ENCODE peak calls at places on chromosomes 2 and 18, in ten cellular contexts. C is KBM-7, Z is NCI-H446 treated with DMSO at 0.1 percent for 48 hours, A is caudate nucleus, W is GM12865, X is breast epithelium, V is HFF-Myc, H is HFFc6, O is sciatic nerve, P is kidney glomerular epithelial cell. B is an unnamed sample.
A peak's percentile ranks its signal among the peaks of the same experiment; 100 is the strongest.

GRCh38 chr2:18365346-18365745 is 195.1 kb downstream of the RDH14 start:
- DNase-seq in C (no peak), Z (no peak), A (no peak), W (no peak), X (no peak), V (no peak), H (no peak), O (no peak), P (no peak), B (no peak)

GRCh38 chr2:217650716-217651360 is 352.0 kb downstream of the TNS1 start:
- DNase-seq in C (peak; percentile 61), Z (no peak), A (no peak), W (peak; percentile 58), X (no peak), V (peak; percentile 41), H (peak; percentile 64), O (no peak), P (peak; percentile 97), B (no peak)

GRCh38 chr2:12106440-12107080 is 360.1 kb downstream of the LPIN1 start:
- DNase-seq in C (peak; percentile 5), Z (no peak), A (no peak), W (peak; percentile 43), X (no peak), V (peak; percentile 94), H (peak; percentile 97), O (peak; percentile 61), P (peak; percentile 60), B (no peak)

GRCh38 chr2:219641390-219642063 is 14.1 kb downstream of the SLC4A3 start:
- DNase-seq in C (no peak), Z (no peak), A (no peak), W (no peak), X (no peak), V (no peak), H (no peak), O (no peak), P (no peak), B (peak; percentile 72)

GRCh38 chr2:46899053-46899452 is 16.6 kb downstream of the MCFD2 start:
- DNase-seq in C (no peak), Z (no peak), A (no peak), W (no peak), X (no peak), V (no peak), H (no peak), O (no peak), P (no peak), B (no peak)

GRCh38 chr2:45944075-45944474 is 292.6 kb downstream of the PRKCE start:
- DNase-seq in C (no peak), Z (no peak), A (no peak), W (no peak), X (no peak), V (peak; percentile 35), H (peak; percentile 80), O (no peak), P (no peak), B (no peak)

GRCh38 chr18:13710460-13710859 is 15.9 kb downstream of the FAM210A start:
- DNase-seq in C (no peak), Z (no peak), A (no peak), W (no peak), X (no peak), V (no peak), H (peak; percentile 60), O (no peak), P (no peak), B (no peak)

GRCh38 chr2:62306751-62307468 is 111.0 kb downstream of the B3GNT2 start:
- DNase-seq in C (no peak), Z (no peak), A (no peak), W (peak; percentile 94), X (peak; percentile 71), V (no peak), H (no peak), O (no peak), P (no peak), B (no peak)

GRCh38 chr2:55771612-55772011 is 78.0 kb upstream of the PNPT1 start:
- DNase-seq in C (peak; percentile 17), Z (peak; percentile 32), A (no peak), W (no peak), X (no peak), V (no peak), H (peak; percentile 33), O (no peak), P (peak; percentile 59), B (no peak)

GRCh38 chr18:63098014-63098981 is 221.3 kb downstream of the BCL2 start:
- DNase-seq in C (peak; percentile 92), Z (no peak), A (no peak), W (peak; percentile 90), X (no peak), V (no peak), H (no peak), O (no peak), P (no peak), B (no peak)

GRCh38 chr2:231059756-231060155 is 3.1 kb downstream of the PSMD1 start:
- DNase-seq in C (no peak), Z (no peak), A (no peak), W (no peak), X (no peak), V (no peak), H (no peak), O (no peak), P (no peak), B (no peak)

GRCh38 chr2:3186766-3187165 is 190.9 kb downstream of the EIPR1 start:
- DNase-seq in C (no peak), Z (no peak), A (no peak), W (no peak), X (no peak), V (no peak), H (no peak), O (no peak), P (no peak), B (no peak)

GRCh38 chr2:239929504-239929903 is 95.6 kb downstream of the NDUFA10 start:
- DNase-seq in C (no peak), Z (no peak), A (no peak), W (no peak), X (peak; percentile 31), V (no peak), H (no peak), O (no peak), P (no peak), B (peak; percentile 64)

GRCh38 chr2:129872438-129872837 is 107.0 kb upstream of the RAB6C start:
- DNase-seq in C (no peak), Z (no peak), A (no peak), W (no peak), X (no peak), V (no peak), H (no peak), O (no peak), P (peak; percentile 2), B (no peak)

GRCh38 chr2:85741811-85742507 is 11.8 kb upstream of the ATOH8 start:
- DNase-seq in C (no peak), Z (peak; percentile 100), A (peak; percentile 67), W (no peak), X (peak; percentile 79), V (peak; percentile 59), H (peak; percentile 89), O (peak; percentile 86), P (peak; percentile 77), B (no peak)

GRCh38 chr18:10052871-10053270 is 139.1 kb downstream of the VAPA start:
- DNase-seq in C (no peak), Z (no peak), A (no peak), W (no peak), X (no peak), V (no peak), H (no peak), O (no peak), P (no peak), B (no peak)

GRCh38 chr18:37913051-37913450 is 347.5 kb upstream of the CELF4 start:
- DNase-seq in C (no peak), Z (no peak), A (no peak), W (no peak), X (no peak), V (no peak), H (no peak), O (no peak), P (no peak), B (no peak)

GRCh38 chr2:137952586-137953129 is 11.6 kb upstream of the HNMT start:
- DNase-seq in C (no peak), Z (no peak), A (no peak), W (peak; percentile 59), X (no peak), V (no peak), H (no peak), O (no peak), P (peak; percentile 43), B (no peak)

GRCh38 chr18:27752944-27753343 is 424.0 kb downstream of the CDH2 start:
- DNase-seq in C (no peak), Z (no peak), A (no peak), W (no peak), X (no peak), V (no peak), H (no peak), O (no peak), P (no peak), B (no peak)

GRCh38 chr2:230925879-230926765 is 1.1 kb upstream of the GPR55 start:
- DNase-seq in C (peak; percentile 21), Z (no peak), A (no peak), W (peak; percentile 90), X (no peak), V (no peak), H (no peak), O (peak; percentile 46), P (no peak), B (peak; percentile 69)

GRCh38 chr2:145157626-145158025 is 637.7 kb upstream of the ZEB2 start:
- DNase-seq in C (no peak), Z (no peak), A (no peak), W (no peak), X (no peak), V (no peak), H (no peak), O (no peak), P (no peak), B (no peak)

GRCh38 chr2:125654226-125654625 is 1001.7 kb upstream of the GYPC start:
- DNase-seq in C (no peak), Z (no peak), A (no peak), W (no peak), X (no peak), V (no peak), H (no peak), O (no peak), P (no peak), B (no peak)

GRCh38 chr2:64625352-64626145 is 28.2 kb downstream of the SERTAD2 start:
- DNase-seq in C (no peak), Z (no peak), A (no peak), W (peak; percentile 38), X (no peak), V (no peak), H (no peak), O (no peak), P (no peak), B (no peak)

GRCh38 chr2:126720031-126720368 is 64.0 kb downstream of the GYPC start:
- DNase-seq in C (no peak), Z (no peak), A (no peak), W (no peak), X (no peak), V (no peak), H (peak; percentile 16), O (no peak), P (no peak), B (no peak)

GRCh38 chr2:135183822-135184221 is 131.7 kb downstream of the RAB3GAP1 start:
- DNase-seq in C (no peak), Z (no peak), A (no peak), W (no peak), X (no peak), V (no peak), H (no peak), O (no peak), P (no peak), B (no peak)

GRCh38 chr2:169928463-169928864 is 101.2 kb downstream of the UBR3 start:
- DNase-seq in C (peak; percentile 60), Z (peak; percentile 18), A (no peak), W (peak; percentile 62), X (no peak), V (peak; percentile 16), H (peak; percentile 31), O (no peak), P (peak; percentile 22), B (no peak)

GRCh38 chr2:227153766-227154486 is 10.1 kb downstream of the COL4A4 start:
- DNase-seq in C (no peak), Z (no peak), A (no peak), W (no peak), X (no peak), V (no peak), H (no peak), O (no peak), P (no peak), B (no peak)

GRCh38 chr2:211181626-211182025 is 625.2 kb downstream of the CPS1 start:
- DNase-seq in C (no peak), Z (no peak), A (peak; percentile 0), W (no peak), X (no peak), V (no peak), H (no peak), O (no peak), P (no peak), B (no peak)

B was measured in mesenteric fat pad.